ENCODE peak calls at places on chromosome 11, in eight cellular contexts. T is neural progenitor cell; S is activated CD4-positive, alpha-beta T cell treated with anti-CD3 and anti-CD28 coated beads, Interleukin-2, amount 50 U/mL, for 24 hours; J is anterior cingulate cortex; Z is AG20443; R is NCI-H2081; N is dermis blood vessel endothelial cell; X is tibial nerve. I is an unnamed sample.

GRCh38 chr11:12244156-12244555 is 133.2 kb upstream of the PARVA start:
- DNase-seq in T (no peak), S (no peak), J (peak), Z (no peak), R (peak), N (no peak), X (no peak), I (no peak)

GRCh38 chr11:107683070-107683469 is 28.8 kb downstream of the SLN start:
- DNase-seq in T (no peak), S (no peak), J (no peak), Z (no peak), R (no peak), N (no peak), X (no peak), I (no peak)

GRCh38 chr11:94760296-94760695 is 7.9 kb upstream of the AMOTL1 start:
- DNase-seq in T (no peak), S (no peak), J (no peak), Z (no peak), R (no peak), N (no peak), X (no peak), I (no peak)

GRCh38 chr11:8262552-8263108 is 1.0 kb downstream of the LMO1 start:
- DNase-seq in T (peak), S (no peak), J (no peak), Z (peak), R (no peak), N (peak), X (no peak), I (peak)

GRCh38 chr11:35541621-35542375 is 16.4 kb upstream of the PAMR1 start:
- DNase-seq in T (no peak), S (no peak), J (no peak), Z (peak), R (no peak), N (no peak), X (peak), I (no peak)

GRCh38 chr11:128318856-128319474 is 268.4 kb downstream of the ETS1 start:
- DNase-seq in T (no peak), S (no peak), J (no peak), Z (no peak), R (no peak), N (peak), X (no peak), I (no peak)

GRCh38 chr11:66915866-66916265 is 42.3 kb downstream of the PC start:
- DNase-seq in T (no peak), S (no peak), J (no peak), Z (no peak), R (no peak), N (no peak), X (no peak), I (no peak)

GRCh38 chr11:8080674-8081590 is at the start of gene TUB:
- DNase-seq in T (peak), S (no peak), J (peak), Z (peak), R (no peak), N (peak), X (no peak), I (peak)

GRCh38 chr11:130580372-130580771 is 131.9 kb downstream of the ADAMTS15 start:
- DNase-seq in T (peak), S (no peak), J (peak), Z (peak), R (peak), N (peak), X (no peak), I (peak)

GRCh38 chr11:820655-821512 is 2.2 kb downstream of the PNPLA2 start:
- DNase-seq in T (no peak), S (no peak), J (no peak), Z (peak), R (no peak), N (peak), X (no peak), I (peak)

GRCh38 chr11:95829580-95830259 is 39.4 kb downstream of the CEP57 start:
- DNase-seq in T (no peak), S (no peak), J (no peak), Z (peak), R (no peak), N (no peak), X (no peak), I (peak)

GRCh38 chr11:69468911-69469885 is 12.3 kb upstream of the LINC01488 start:
- DNase-seq in T (no peak), S (no peak), J (no peak), Z (no peak), R (no peak), N (no peak), X (no peak), I (no peak)

GRCh38 chr11:79344765-79345164 is 96.1 kb downstream of the TENM4 start:
- DNase-seq in T (no peak), S (no peak), J (no peak), Z (no peak), R (no peak), N (no peak), X (no peak), I (no peak)

GRCh38 chr11:122796128-122796717 is 42.1 kb upstream of the CRTAM start:
- DNase-seq in T (peak), S (peak), J (no peak), Z (peak), R (no peak), N (peak), X (peak), I (peak)

GRCh38 chr11:93718057-93718563 is 23.2 kb downstream of the TAF1D start:
- DNase-seq in T (no peak), S (no peak), J (no peak), Z (no peak), R (no peak), N (peak), X (no peak), I (no peak)

GRCh38 chr11:119728651-119729580 is at the start of gene NECTIN1:
- DNase-seq in T (peak), S (peak), J (peak), Z (peak), R (peak), N (peak), X (peak), I (peak)

GRCh38 chr11:46977038-46977818 is 40.7 kb downstream of the CSTPP1 start:
- DNase-seq in T (peak), S (no peak), J (peak), Z (no peak), R (no peak), N (no peak), X (no peak), I (no peak)

GRCh38 chr11:106306942-106307341 is 229.5 kb downstream of the AASDHPPT start:
- DNase-seq in T (no peak), S (no peak), J (no peak), Z (no peak), R (no peak), N (peak), X (no peak), I (no peak)

GRCh38 chr11:69497221-69497787 is 15.8 kb downstream of the LINC01488 start:
- DNase-seq in T (peak), S (no peak), J (no peak), Z (peak), R (no peak), N (peak), X (peak), I (peak)

GRCh38 chr11:128506999-128507591 is 80.3 kb downstream of the ETS1 start:
- DNase-seq in T (no peak), S (no peak), J (no peak), Z (peak), R (peak), N (peak), X (peak), I (peak)

GRCh38 chr11:108558222-108558621 is 35.3 kb downstream of the EXPH5 start:
- DNase-seq in T (no peak), S (no peak), J (no peak), Z (no peak), R (no peak), N (no peak), X (no peak), I (no peak)

GRCh38 chr11:69393865-69394233 is 87.6 kb upstream of the LINC01488 start:
- DNase-seq in T (no peak), S (no peak), J (no peak), Z (no peak), R (no peak), N (no peak), X (no peak), I (no peak)